ENCODE peak calls at places on chromosomes 1 and 21, in eight cellular contexts. A is mucosa of descending colon; F is HFF-Myc; N is pancreas; I is HAP-1; V is tibial artery; Q is cardiac fibroblast; D is CD8-positive, alpha-beta memory T cell. J is an unnamed sample.
A peak's percentile ranks its signal among the peaks of the same experiment; 100 is the strongest.

GRCh38 chr1:52707927-52708655 is 9.9 kb upstream of the COA7 start:
- DNase-seq in N (no peak), I (peak; percentile 26), V (no peak), A (no peak), D (no peak), F (no peak), Q (peak; percentile 89), J (no peak)

GRCh38 chr1:234938924-234939323 is 189.7 kb downstream of the TOMM20 start:
- DNase-seq in V (peak; percentile 42), D (no peak), I (no peak), Q (no peak), F (no peak), N (no peak), A (no peak), J (no peak)

GRCh38 chr21:42636535-42636914 is 16.9 kb upstream of the PDE9A start:
- DNase-seq in N (no peak), A (no peak), F (no peak), I (no peak), Q (peak; percentile 86), V (no peak), D (no peak), J (no peak)

GRCh38 chr1:181151378-181152326 is 63.2 kb downstream of the IER5 start:
- DNase-seq in Q (peak; percentile 44), D (no peak), I (no peak), A (no peak), F (peak; percentile 40), V (no peak), N (no peak), J (no peak)

GRCh38 chr1:192831706-192832355 is 23.0 kb downstream of the RGS2 start:
- DNase-seq in F (no peak), N (no peak), V (no peak), I (no peak), D (no peak), Q (peak; percentile 31), A (no peak), J (no peak)

GRCh38 chr1:226486163-226486562 is 62.4 kb upstream of the STUM start:
- DNase-seq in D (peak; percentile 40), I (no peak), N (no peak), F (no peak), Q (no peak), A (no peak), V (no peak), J (no peak)

GRCh38 chr1:42484382-42484781 is 21.3 kb downstream of the CCDC30 start:
- DNase-seq in V (no peak), N (no peak), Q (peak; percentile 81), F (peak; percentile 82), I (no peak), D (no peak), A (no peak), J (no peak)

GRCh38 chr1:205312866-205313680 is 8.5 kb downstream of the NUAK2 start:
- DNase-seq in F (no peak), I (no peak), V (no peak), N (no peak), A (no peak), D (peak; percentile 46), Q (no peak), J (no peak)

GRCh38 chr21:25878334-25878733 is 143.6 kb downstream of the GABPA start:
- DNase-seq in F (no peak), N (no peak), Q (peak; percentile 7), I (no peak), D (no peak), V (no peak), A (no peak), J (no peak)

GRCh38 chr1:232904566-232904965 is 45.8 kb upstream of the NTPCR start:
- DNase-seq in D (no peak), Q (no peak), F (no peak), A (peak; percentile 19), N (no peak), I (no peak), V (no peak), J (no peak)

GRCh38 chr1:206744683-206745082 is 25.9 kb upstream of the IL19 start:
- DNase-seq in I (no peak), A (no peak), F (no peak), V (no peak), N (no peak), D (no peak), Q (no peak), J (no peak)

GRCh38 chr21:18608226-18608625 is 204.6 kb upstream of the TMPRSS15 start:
- DNase-seq in Q (no peak), D (no peak), N (no peak), A (no peak), F (no peak), V (no peak), I (peak; percentile 50), J (no peak)

GRCh38 chr21:26759731-26760130 is 85.5 kb downstream of the ADAMTS1 start:
- DNase-seq in V (no peak), N (no peak), D (no peak), I (no peak), F (no peak), A (no peak), Q (no peak), J (no peak)

GRCh38 chr1:113074237-113074636 is 1.2 kb downstream of the LRIG2 start:
- DNase-seq in V (no peak), F (no peak), A (no peak), N (no peak), Q (no peak), I (no peak), D (no peak), J (peak; percentile 17)

GRCh38 chr1:53705446-53706096 is 33.4 kb downstream of the GLIS1 start:
- DNase-seq in F (no peak), I (no peak), A (no peak), D (no peak), N (no peak), V (no peak), Q (no peak), J (no peak)

GRCh38 chr1:9197186-9198099 is 37.1 kb upstream of the H6PD start:
- DNase-seq in D (no peak), Q (no peak), A (no peak), F (no peak), N (no peak), I (no peak), V (peak; percentile 84), J (no peak)

GRCh38 chr21:35575280-35575915 is 484.9 kb downstream of the SETD4 start:
- DNase-seq in I (no peak), D (no peak), Q (peak; percentile 22), N (no peak), V (no peak), F (no peak), A (no peak), J (no peak)

GRCh38 chr1:89363196-89363595 is 663 bp upstream of the GBP6 start:
- DNase-seq in V (no peak), D (no peak), N (no peak), I (no peak), A (no peak), Q (peak; percentile 10), F (no peak), J (no peak)

GRCh38 chr1:214570442-214570841 is 19.0 kb upstream of the PTPN14 start:
- DNase-seq in D (no peak), F (no peak), N (no peak), V (no peak), I (no peak), Q (peak; percentile 50), A (no peak), J (no peak)

GRCh38 chr1:99849744-99850457 is at the start of gene AGL:
- DNase-seq in V (peak; percentile 91), D (peak; percentile 88), N (peak; percentile 90), A (peak; percentile 88), F (peak; percentile 11), I (peak; percentile 91), Q (peak; percentile 78), J (peak; percentile 93)

DNA sequence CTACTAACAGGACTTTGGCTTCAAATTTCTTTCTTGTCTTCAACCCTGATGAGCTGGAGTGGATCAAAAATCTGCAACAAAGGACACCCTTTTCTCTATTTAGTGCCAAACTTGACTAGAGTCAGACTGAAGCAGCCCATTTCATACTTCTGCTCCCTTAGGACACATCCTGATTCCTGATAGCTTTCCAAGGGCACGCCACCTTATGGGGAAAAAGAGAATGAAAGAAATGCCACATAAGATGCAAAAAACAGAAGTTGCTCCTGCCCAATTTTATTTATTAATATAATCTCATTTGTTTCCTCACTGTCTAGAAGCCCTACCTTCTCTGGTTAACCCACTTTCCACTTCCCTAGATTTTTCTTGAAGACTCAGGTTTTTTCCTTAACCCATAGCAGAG is 72.7 kb upstream of the NBPF4 start:
- DNase-seq in N (no peak), D (no peak), I (no peak), A (peak; percentile 2), Q (peak; percentile 25), V (no peak), F (no peak), J (no peak)
- H3K4me3 ChIP-seq in N (no peak overlapping the region), D (no peak overlapping the region), I (no peak overlapping the region), A (no peak overlapping the region), Q (no peak overlapping the region), V (no peak overlapping the region), F (no peak overlapping the region), J (no peak overlapping the region)

DNA sequence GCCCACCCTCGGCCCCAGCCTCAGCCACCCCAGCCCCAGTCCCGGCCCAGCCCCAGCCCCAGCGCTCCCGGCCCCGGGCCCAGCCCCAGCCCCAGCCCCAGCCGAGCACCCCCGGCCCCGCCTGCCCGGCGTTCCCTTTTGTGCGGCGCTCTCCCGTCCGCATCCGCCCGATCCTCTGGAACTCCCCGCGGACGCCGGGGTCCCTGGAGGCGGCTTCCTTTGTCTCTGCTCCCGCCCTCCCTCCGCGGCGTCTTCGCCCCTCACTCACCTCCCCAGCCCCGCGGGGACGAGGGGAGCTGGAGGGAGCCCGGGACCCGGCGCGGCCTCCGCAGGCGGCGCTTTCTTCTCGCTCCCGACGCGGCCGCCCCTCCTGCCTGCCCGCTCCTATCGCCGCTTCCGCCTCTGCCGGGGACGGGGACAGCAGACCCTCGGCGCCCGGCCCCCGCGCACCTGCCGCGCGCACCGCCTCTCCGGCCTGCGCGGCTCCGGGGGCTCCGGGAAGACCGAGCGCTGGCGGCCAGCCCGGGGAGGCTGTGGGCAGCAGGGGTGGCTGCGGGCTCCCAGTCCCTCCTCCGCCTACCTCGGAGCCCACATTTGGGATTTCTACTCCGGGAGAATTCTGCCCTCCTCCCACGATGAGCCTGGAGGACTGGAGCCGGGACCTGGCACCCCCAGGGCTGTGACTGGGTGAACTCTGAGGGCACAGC is 14.0 kb downstream of the AGRN start:
- DNase-seq in V (no peak), F (no peak), Q (no peak), I (peak; percentile 58), D (no peak), A (no peak), N (no peak), J (no peak)
- H3K4me3 ChIP-seq in V (peak overlapping the region; percentile 40), F (no peak overlapping the region), Q (no peak overlapping the region), I (peak overlapping the region; percentile 37), D (no peak overlapping the region), A (no peak overlapping the region), N (peak overlapping the region; percentile 42), J (no peak overlapping the region)

GRCh38 chr1:15885269-15885668 is 37.8 kb downstream of the SPEN start:
- DNase-seq in I (no peak), F (no peak), A (no peak), V (no peak), N (no peak), Q (no peak), D (no peak), J (no peak)
- H3K4me3 ChIP-seq in I (peak overlapping the region; percentile 18), F (no peak overlapping the region), A (no peak overlapping the region), V (no peak overlapping the region), N (no peak overlapping the region), Q (no peak overlapping the region), D (no peak overlapping the region), J (no peak overlapping the region)

GRCh38 chr1:3063379-3064295 is 5.4 kb upstream of the PRDM16 start:
- DNase-seq in A (no peak), D (no peak), Q (no peak), F (no peak), V (no peak), N (no peak), I (no peak), J (no peak)
- H3K4me3 ChIP-seq in A (no peak overlapping the region), D (no peak overlapping the region), Q (no peak overlapping the region), F (no peak overlapping the region), V (peak overlapping the region; percentile 11), N (no peak overlapping the region), I (no peak overlapping the region), J (no peak overlapping the region)

J was measured in OCI-LY7.